ENCODE peak calls at places on chromosomes 2 and 18, in six cellular contexts. O is HepG2; Q is ovary; U is PC-3; L is mammary epithelial cell; F is naive thymus-derived CD4-positive, alpha-beta T cell. D is an unnamed sample. For H3K36me3, the result is how much of the 10 kb centered on the place peaks cover.

GRCh38 chr18:48725596-48725995 is 186.8 kb downstream of the CTIF start:
- DNase-seq in O (no peak), Q (no peak), U (no peak), L (no peak), F (no peak), D (no peak)

GRCh38 chr2:156563994-156564753 is 128.0 kb downstream of the GPD2 start:
- DNase-seq in O (no peak), Q (no peak), U (no peak), L (no peak), F (no peak), D (no peak)

GRCh38 chr18:49055196-49055595 is 104.4 kb upstream of the SMAD7 start:
- DNase-seq in O (no peak), Q (no peak), U (no peak), L (no peak), F (no peak), D (no peak)

GRCh38 chr2:42046819-42047487 is 868 bp upstream of the PKDCC start:
- DNase-seq in O (peak), Q (peak), U (no peak), L (no peak), F (no peak), D (no peak)

GRCh38 chr2:3214065-3214464 is 163.6 kb downstream of the EIPR1 start:
- DNase-seq in O (no peak), Q (no peak), U (no peak), L (no peak), F (no peak), D (no peak)

GRCh38 chr2:26582890-26583289 is 58.3 kb downstream of the CIB4 start:
- DNase-seq in O (no peak), Q (no peak), U (no peak), L (no peak), F (no peak), D (no peak)

GRCh38 chr2:236579746-236580315 is 10.2 kb downstream of the ACKR3 start:
- DNase-seq in O (no peak), Q (no peak), U (no peak), L (no peak), F (no peak), D (no peak)

GRCh38 chr2:127705281-127706065 is 4.2 kb downstream of the SFT2D3 start:
- DNase-seq in O (no peak), Q (no peak), U (no peak), L (no peak), F (no peak), D (peak)

GRCh38 chr2:174778479-174778962 is 14.2 kb upstream of the CHRNA1 start:
- DNase-seq in O (peak), Q (peak), U (peak), L (peak), F (peak), D (peak)

GRCh38 chr2:4420032-4420431 is 716.7 kb downstream of the DCDC2C start:
- DNase-seq in O (no peak), Q (no peak), U (no peak), L (no peak), F (no peak), D (no peak)

GRCh38 chr2:24435391-24436316 is 55.4 kb upstream of the NCOA1 start:
- DNase-seq in O (no peak), Q (peak), U (no peak), L (no peak), F (no peak), D (peak)

GRCh38 chr2:236820763-236821344 is 251.2 kb downstream of the ACKR3 start:
- DNase-seq in O (no peak), Q (no peak), U (no peak), L (no peak), F (no peak), D (no peak)

GRCh38 chr18:76345901-76346300 is 149.1 kb downstream of the ZNF516 start:
- DNase-seq in O (no peak), Q (no peak), U (no peak), L (no peak), F (no peak), D (no peak)

GRCh38 chr2:12363569-12363968 is 353.2 kb upstream of the TRIB2 start:
- DNase-seq in O (no peak), Q (no peak), U (no peak), L (peak), F (no peak), D (no peak)

GRCh38 chr18:63301458-63301857 is 18.1 kb downstream of the BCL2 start:
- DNase-seq in O (no peak), Q (no peak), U (no peak), L (no peak), F (no peak), D (no peak)

GRCh38 chr2:241132549-241133435 is 16.5 kb downstream of the PASK start:
- DNase-seq in O (no peak), Q (no peak), U (no peak), L (no peak), F (no peak), D (no peak)

GRCh38 chr2:26302846-26303245 is 43.1 kb upstream of the SELENOI start:
- DNase-seq in O (no peak), Q (no peak), U (peak), L (peak), F (no peak), D (no peak)

GRCh38 chr2:46072146-46072820 is 224.9 kb upstream of the EPAS1 start:
- DNase-seq in O (no peak), Q (no peak), U (no peak), L (no peak), F (no peak), D (no peak)

GRCh38 chr2:48459921-48460320 is 70.0 kb upstream of the STON1 start:
- DNase-seq in O (no peak), Q (no peak), U (no peak), L (no peak), F (no peak), D (no peak)

GRCh38 chr2:238627899-238628298 is 201.2 kb downstream of the ASB1 start:
- DNase-seq in O (no peak), Q (no peak), U (no peak), L (no peak), F (no peak), D (no peak)

GRCh38 chr18:36829362-36830140 is 624 bp downstream of the KIAA1328 start:
- DNase-seq in O (peak), Q (no peak), U (peak), L (no peak), F (no peak), D (no peak)

GRCh38 chr2:12173271-12173942 is 427.0 kb downstream of the LPIN1 start:
- DNase-seq in O (no peak), Q (no peak), U (peak), L (no peak), F (no peak), D (no peak)

DNA sequence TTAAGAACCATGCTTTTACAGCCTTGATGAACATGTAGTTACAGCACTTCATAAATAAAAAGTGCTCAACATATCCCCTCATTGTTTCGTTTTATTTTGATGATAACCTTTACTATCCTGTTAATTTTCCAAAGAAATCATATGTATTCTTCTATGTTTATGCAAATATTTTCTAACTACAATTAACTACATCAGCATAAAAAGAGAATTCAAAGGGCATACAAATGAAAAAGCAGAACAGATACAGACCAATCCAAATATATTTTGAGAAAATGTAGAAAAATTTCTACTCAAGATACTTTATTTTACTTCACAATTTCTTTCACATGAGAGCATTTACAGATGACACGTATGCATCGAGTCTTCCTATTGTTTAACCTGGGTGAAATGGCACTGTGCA is 69.1 kb downstream of the MBD2 start:
- DNase-seq in O (no peak), Q (no peak), U (no peak), L (no peak), F (no peak), D (no peak)
- H3K36me3 ChIP-seq in O (under half), Q (under half), U (under half), L (under half), F (under half), D (under half)

DNA sequence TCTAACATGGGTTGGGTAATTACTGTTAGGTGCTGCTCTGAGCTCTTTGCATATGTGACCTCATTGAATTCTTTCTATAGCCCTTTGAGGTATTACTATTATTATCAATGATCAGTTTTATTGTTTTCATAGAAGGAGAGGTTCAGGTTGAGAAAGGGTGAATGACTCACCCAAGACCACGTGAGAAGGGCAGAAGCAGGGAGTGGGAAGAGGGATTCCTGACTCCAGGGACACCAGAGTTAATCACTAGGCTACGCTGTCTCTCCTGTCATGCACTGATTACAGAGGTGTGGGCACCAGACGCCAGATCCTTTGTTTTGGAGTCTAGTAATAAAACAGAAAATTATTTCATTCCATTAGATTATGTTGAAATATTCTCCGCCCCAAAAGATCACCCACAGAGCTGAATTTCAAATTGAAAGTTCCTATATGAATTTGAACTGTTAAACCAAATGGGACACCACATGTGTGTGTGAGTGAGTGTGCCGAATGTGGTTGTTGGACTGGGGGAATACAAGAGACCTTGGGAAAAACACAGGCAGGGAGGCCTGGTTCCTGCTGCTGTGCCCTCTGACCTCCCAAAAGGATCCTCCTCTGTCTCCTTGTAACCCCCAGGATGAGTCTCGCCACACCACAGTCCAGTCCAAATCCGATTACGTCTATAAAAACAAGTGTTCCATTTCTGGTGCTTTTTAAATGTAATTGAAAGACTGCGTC is 215.4 kb downstream of the ZNF521 start:
- DNase-seq in O (no peak), Q (peak), U (no peak), L (peak), F (no peak), D (no peak)
- H3K27ac ChIP-seq in O (no peak), Q (peak), U (no peak), L (no peak), F (no peak), D (peak)

GRCh38 chr2:38184964-38185603 is 109.1 kb upstream of the CYP1B1 start:
- DNase-seq in O (no peak), Q (no peak), U (peak), L (peak), F (no peak), D (no peak)
- H3K4me3 ChIP-seq in O (no peak), Q (no peak), U (no peak), L (no peak), F (no peak), D (no peak)

DNA sequence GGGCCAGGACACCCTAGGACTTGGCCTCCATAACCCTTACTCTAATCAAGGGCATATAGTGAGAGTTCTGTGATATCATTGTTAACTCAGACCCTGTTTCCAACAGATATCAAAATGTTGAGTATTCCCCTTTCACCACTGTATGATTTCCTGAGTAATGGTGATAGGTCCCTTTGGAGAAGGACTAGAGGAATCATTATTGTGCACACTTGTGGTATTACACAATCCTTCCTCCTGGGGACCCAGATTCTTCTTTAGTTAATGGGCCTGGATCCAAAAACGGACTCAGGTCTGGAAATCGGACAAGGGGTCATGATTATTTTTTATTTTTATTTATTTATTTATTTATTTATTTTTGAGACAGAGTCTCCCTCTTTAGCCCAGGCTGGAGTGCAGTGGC is 23.5 kb downstream of the PRKRA start:
- DNase-seq in O (no peak), Q (no peak), U (no peak), L (no peak), F (no peak), D (no peak)
- H3K36me3 ChIP-seq in O (under half), Q (under half), U (under half), L (under half), F (under half), D (under half)